ENCODE peak calls at places on chromosomes 11 and 22, in ten cellular contexts. L is mesenchymal stem cell; H is left ventricle myocardium inferior; O is thoracic aorta; W is H1; X is astrocyte; B is CD4-positive, CD25-positive, alpha-beta regulatory T cell; C is neuronal stem cell; J is GM23338; V is HepG2. S is an unnamed sample.

GRCh38 chr11:62130498-62131464 is 7.0 kb downstream of the INCENP start:
- DNase-seq in V (no peak), J (peak; percentile 16), L (no peak), C (no peak), W (no peak), H (no peak), B (no peak), X (no peak), O (no peak), S (no peak)

GRCh38 chr22:23591203-23591791 is 11.2 kb upstream of the IGLL1 start:
- DNase-seq in L (peak; percentile 64), X (peak; percentile 25), B (peak; percentile 55), O (no peak), H (peak; percentile 36), W (peak; percentile 93), J (peak; percentile 85), V (peak; percentile 41), C (peak; percentile 60), S (peak; percentile 76)

GRCh38 chr22:39139933-39140332 is 12.5 kb downstream of the CBX7 start:
- DNase-seq in X (no peak), W (no peak), H (no peak), J (no peak), C (no peak), B (no peak), O (no peak), L (no peak), V (peak; percentile 64), S (no peak)

GRCh38 chr22:36027960-36028645 is 521 bp downstream of the RBFOX2 start:
- DNase-seq in L (no peak), C (peak; percentile 72), O (no peak), H (no peak), W (peak; percentile 83), X (no peak), B (peak; percentile 11), V (no peak), J (peak; percentile 74), S (peak; percentile 41)

GRCh38 chr11:121299417-121299816 is 6.8 kb downstream of the SC5D start:
- DNase-seq in J (no peak), H (no peak), X (no peak), O (no peak), L (no peak), W (no peak), C (no peak), B (no peak), V (no peak), S (no peak)

GRCh38 chr11:17765381-17766359 is 31.1 kb downstream of the KCNC1 start:
- DNase-seq in J (peak; percentile 63), B (no peak), V (no peak), L (no peak), H (no peak), X (peak; percentile 49), O (no peak), C (peak; percentile 76), W (no peak), S (no peak)

GRCh38 chr22:49418341-49418894 is 409.3 kb downstream of the BRD1 start:
- DNase-seq in C (no peak), H (no peak), J (no peak), V (no peak), X (no peak), O (no peak), B (no peak), L (no peak), W (no peak), S (no peak)

GRCh38 chr11:69995697-69996096 is 82.4 kb upstream of the ANO1 start:
- DNase-seq in X (no peak), W (no peak), C (no peak), J (no peak), H (no peak), O (no peak), L (no peak), V (no peak), B (no peak), S (no peak)

GRCh38 chr11:29629281-29629680 is 387.5 kb downstream of the KCNA4 start:
- DNase-seq in O (no peak), C (no peak), J (no peak), V (no peak), L (peak; percentile 65), W (no peak), H (no peak), X (peak; percentile 74), B (no peak), S (no peak)

GRCh38 chr11:126257764-126258163 is 10.9 kb downstream of the SRPRA start:
- DNase-seq in H (no peak), W (no peak), O (no peak), C (no peak), B (no peak), J (no peak), L (peak; percentile 42), X (peak; percentile 70), V (no peak), S (no peak)
- H3K36me3 ChIP-seq in H (peaks cover 64% of the 10 kb centered on the region), W (peaks cover 45% of the 10 kb centered on the region), O (peaks cover 4% of the 10 kb centered on the region), C (peaks cover 84% of the 10 kb centered on the region), B (peaks cover 31% of the 10 kb centered on the region), J (peaks cover 27% of the 10 kb centered on the region), L (peaks cover 25% of the 10 kb centered on the region), X (peaks cover 34% of the 10 kb centered on the region), V (peaks cover 44% of the 10 kb centered on the region), S (no peaks in the 10 kb centered on the region)

GRCh38 chr22:47713880-47714452 is 951.5 kb downstream of the TBC1D22A start:
- DNase-seq in O (no peak), L (no peak), B (no peak), J (no peak), W (peak; percentile 43), C (no peak), V (no peak), H (no peak), X (no peak), S (no peak)

GRCh38 chr22:47718337-47718736 is 955.9 kb downstream of the TBC1D22A start:
- DNase-seq in C (no peak), B (no peak), O (no peak), J (no peak), V (no peak), L (no peak), H (no peak), W (no peak), X (no peak), S (no peak)

GRCh38 chr22:47710135-47710534 is 947.7 kb downstream of the TBC1D22A start:
- DNase-seq in H (no peak), B (no peak), V (no peak), C (no peak), J (no peak), W (peak; percentile 35), L (no peak), O (no peak), X (no peak), S (no peak)

GRCh38 chr22:47716890-47717615 is 954.6 kb downstream of the TBC1D22A start:
- DNase-seq in X (no peak), V (no peak), B (no peak), H (no peak), L (no peak), W (peak; percentile 34), J (no peak), O (no peak), C (no peak), S (no peak)

DNA sequence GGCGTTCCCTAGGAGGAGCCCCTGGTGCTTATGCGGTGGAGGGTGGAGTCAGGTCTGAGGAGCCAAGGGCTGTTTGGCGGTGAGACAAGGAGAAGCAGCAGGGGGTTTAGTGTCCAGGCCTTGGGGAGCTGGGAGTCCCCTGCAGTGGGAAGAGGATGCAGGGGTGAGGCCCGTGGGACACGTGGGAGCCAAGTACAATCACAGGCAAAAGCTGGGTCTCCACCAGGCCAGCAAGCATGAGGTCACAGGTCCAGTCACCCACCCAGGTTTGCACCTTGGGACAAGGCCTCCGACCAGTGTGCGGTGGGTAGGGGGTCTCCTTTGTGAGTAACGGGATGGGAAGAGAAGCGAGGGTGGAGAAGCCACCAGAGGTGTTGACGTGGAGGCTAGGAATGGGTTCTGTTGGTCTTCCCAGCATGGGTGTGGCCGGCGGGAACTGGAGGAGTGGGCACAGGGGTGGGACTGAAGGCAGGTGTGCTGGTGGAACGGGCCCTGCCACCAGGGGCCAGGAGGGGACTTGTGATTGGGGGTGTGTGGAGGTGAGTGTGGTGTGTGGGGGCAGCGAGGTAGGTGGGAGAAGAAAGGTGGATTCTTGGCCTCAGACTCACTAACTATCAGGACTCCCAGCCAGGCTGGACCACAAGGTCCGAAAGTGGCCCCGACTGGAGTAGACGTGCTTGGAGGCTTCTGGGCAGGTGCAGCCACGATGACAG is 953.6 kb downstream of the TBC1D22A start:
- DNase-seq in X (no peak), B (no peak), O (no peak), J (no peak), V (no peak), H (no peak), W (peak; percentile 36), L (no peak), C (no peak), S (no peak)
- H3K4me1 ChIP-seq in X (no peaks in the 10 kb centered on the region), B (no peaks in the 10 kb centered on the region), O (no peaks in the 10 kb centered on the region), J (no peaks in the 10 kb centered on the region), V (no peaks in the 10 kb centered on the region), H (no peaks in the 10 kb centered on the region), W (peaks cover 3% of the 10 kb centered on the region), L (no peaks in the 10 kb centered on the region), C (peaks cover 6% of the 10 kb centered on the region), S (no peaks in the 10 kb centered on the region)

DNA sequence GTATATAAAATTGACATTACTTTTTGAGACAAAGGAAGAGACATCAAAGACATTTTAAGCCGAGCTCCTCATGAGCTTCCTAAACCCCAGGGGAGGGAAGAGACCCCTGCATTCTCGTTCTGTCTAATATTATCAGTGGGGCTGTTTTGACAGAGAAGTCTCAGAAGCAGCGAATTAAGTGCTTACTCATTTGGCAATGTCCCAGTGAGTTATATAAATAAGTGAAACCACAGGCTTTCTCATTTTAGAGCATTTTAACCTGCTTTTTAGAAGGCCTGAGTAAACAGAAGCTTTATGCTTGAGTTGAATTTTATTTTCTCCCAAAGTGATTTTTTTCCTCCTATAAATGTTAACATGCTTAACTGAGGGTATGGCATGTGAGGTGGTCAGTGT is 23.2 kb upstream of the C1QTNF4 start:
- DNase-seq in O (no peak), J (no peak), W (no peak), X (peak; percentile 68), H (no peak), L (peak; percentile 79), B (no peak), C (no peak), V (no peak), S (no peak)
- H3K36me3 ChIP-seq in O (peaks cover 25% of the 10 kb centered on the region), J (peaks cover 19% of the 10 kb centered on the region), W (peaks cover 29% of the 10 kb centered on the region), X (peaks cover 21% of the 10 kb centered on the region), H (peaks cover 57% of the 10 kb centered on the region), L (peaks cover 26% of the 10 kb centered on the region), B (peaks cover 38% of the 10 kb centered on the region), C (peaks cover 56% of the 10 kb centered on the region), V (peaks cover 34% of the 10 kb centered on the region), S (peaks cover 2% of the 10 kb centered on the region)

GRCh38 chr22:26853495-26853894 is 196.1 kb downstream of the MIAT start:
- DNase-seq in X (no peak), J (no peak), V (no peak), L (no peak), W (no peak), O (no peak), B (no peak), C (no peak), H (no peak), S (no peak)
- H3K4me1 ChIP-seq in X (peaks cover 4% of the 10 kb centered on the region), J (no peaks in the 10 kb centered on the region), V (no peaks in the 10 kb centered on the region), L (no peaks in the 10 kb centered on the region), W (no peaks in the 10 kb centered on the region), O (peaks cover 3% of the 10 kb centered on the region), B (no peaks in the 10 kb centered on the region), C (peaks cover 4% of the 10 kb centered on the region), H (no peaks in the 10 kb centered on the region), S (no peaks in the 10 kb centered on the region)